ENCODE peak calls at places on chromosomes 4 and X, in eight cellular contexts. One of them, this sample, is unnamed.

GRCh38 chrX:105564536-105564935 is 257.8 kb upstream of the NRK start:
- DNase-seq in GM20000: no peak
- DNase-seq in SK-N-SH: no peak
- DNase-seq in GM03348: no peak
- DNase-seq in stimulated activated CD4-positive, alpha-beta T cell treated with anti-CD3 and anti-CD28 coated beads, Interleukin-15, amount 100 ng/mL, for 1 hour: no peak
- DNase-seq in CD8-positive, alpha-beta T cell: no peak
- DNase-seq in iPS-NIHi11: no peak
- DNase-seq in nephron progenitor cell: no peak
- DNase-seq in this sample: no peak

GRCh38 chr4:168710353-168710946 is 213.6 kb downstream of the PALLD start:
- DNase-seq in GM20000: peak; percentile 31
- DNase-seq in SK-N-SH: peak; percentile 22
- DNase-seq in GM03348: peak; percentile 58
- DNase-seq in stimulated activated CD4-positive, alpha-beta T cell treated with anti-CD3 and anti-CD28 coated beads, Interleukin-15, amount 100 ng/mL, for 1 hour: no peak
- DNase-seq in CD8-positive, alpha-beta T cell: no peak
- DNase-seq in iPS-NIHi11: peak; percentile 60
- DNase-seq in nephron progenitor cell: no peak
- DNase-seq in this sample: no peak

GRCh38 chrX:105331244-105331643 is 110.8 kb upstream of the TEX13A start:
- DNase-seq in GM20000: no peak
- DNase-seq in SK-N-SH: no peak
- DNase-seq in GM03348: no peak
- DNase-seq in stimulated activated CD4-positive, alpha-beta T cell treated with anti-CD3 and anti-CD28 coated beads, Interleukin-15, amount 100 ng/mL, for 1 hour: no peak
- DNase-seq in CD8-positive, alpha-beta T cell: no peak
- DNase-seq in iPS-NIHi11: no peak
- DNase-seq in nephron progenitor cell: no peak
- DNase-seq in this sample: no peak

GRCh38 chrX:119181491-119181890 is 53.9 kb upstream of the KIAA1210 start:
- DNase-seq in GM20000: no peak
- DNase-seq in SK-N-SH: no peak
- DNase-seq in GM03348: no peak
- DNase-seq in stimulated activated CD4-positive, alpha-beta T cell treated with anti-CD3 and anti-CD28 coated beads, Interleukin-15, amount 100 ng/mL, for 1 hour: no peak
- DNase-seq in CD8-positive, alpha-beta T cell: no peak
- DNase-seq in iPS-NIHi11: peak; percentile 26
- DNase-seq in nephron progenitor cell: no peak
- DNase-seq in this sample: no peak

GRCh38 chrX:40434443-40434842 is 146.3 kb upstream of the ATP6AP2 start:
- DNase-seq in GM20000: no peak
- DNase-seq in SK-N-SH: no peak
- DNase-seq in GM03348: no peak
- DNase-seq in stimulated activated CD4-positive, alpha-beta T cell treated with anti-CD3 and anti-CD28 coated beads, Interleukin-15, amount 100 ng/mL, for 1 hour: no peak
- DNase-seq in CD8-positive, alpha-beta T cell: no peak
- DNase-seq in iPS-NIHi11: no peak
- DNase-seq in nephron progenitor cell: no peak
- DNase-seq in this sample: no peak

GRCh38 chr4:81369898-81370297 is 101.8 kb downstream of the RASGEF1B start:
- DNase-seq in GM20000: no peak
- DNase-seq in SK-N-SH: no peak
- DNase-seq in GM03348: no peak
- DNase-seq in stimulated activated CD4-positive, alpha-beta T cell treated with anti-CD3 and anti-CD28 coated beads, Interleukin-15, amount 100 ng/mL, for 1 hour: no peak
- DNase-seq in CD8-positive, alpha-beta T cell: no peak
- DNase-seq in iPS-NIHi11: no peak
- DNase-seq in nephron progenitor cell: no peak
- DNase-seq in this sample: no peak

GRCh38 chrX:97740886-97741285 is 857.2 kb downstream of the RPA4 start:
- DNase-seq in GM20000: no peak
- DNase-seq in SK-N-SH: no peak
- DNase-seq in GM03348: no peak
- DNase-seq in stimulated activated CD4-positive, alpha-beta T cell treated with anti-CD3 and anti-CD28 coated beads, Interleukin-15, amount 100 ng/mL, for 1 hour: no peak
- DNase-seq in CD8-positive, alpha-beta T cell: no peak
- DNase-seq in iPS-NIHi11: no peak
- DNase-seq in nephron progenitor cell: no peak
- DNase-seq in this sample: no peak

GRCh38 chr4:16597829-16598228 is 300.6 kb downstream of the LDB2 start:
- DNase-seq in GM20000: no peak
- DNase-seq in SK-N-SH: no peak
- DNase-seq in GM03348: no peak
- DNase-seq in stimulated activated CD4-positive, alpha-beta T cell treated with anti-CD3 and anti-CD28 coated beads, Interleukin-15, amount 100 ng/mL, for 1 hour: no peak
- DNase-seq in CD8-positive, alpha-beta T cell: no peak
- DNase-seq in iPS-NIHi11: no peak
- DNase-seq in nephron progenitor cell: no peak
- DNase-seq in this sample: no peak

GRCh38 chr4:30722916-30723270 is 2.7 kb downstream of the PCDH7 start:
- DNase-seq in GM20000: peak; percentile 15
- DNase-seq in SK-N-SH: peak; percentile 14
- DNase-seq in GM03348: no peak
- DNase-seq in stimulated activated CD4-positive, alpha-beta T cell treated with anti-CD3 and anti-CD28 coated beads, Interleukin-15, amount 100 ng/mL, for 1 hour: no peak
- DNase-seq in CD8-positive, alpha-beta T cell: no peak
- DNase-seq in iPS-NIHi11: no peak
- DNase-seq in nephron progenitor cell: peak; percentile 20
- DNase-seq in this sample: no peak

GRCh38 chr4:36241771-36242170 is 2.5 kb downstream of the ARAP2 start:
- DNase-seq in GM20000: peak; percentile 65
- DNase-seq in SK-N-SH: no peak
- DNase-seq in GM03348: no peak
- DNase-seq in stimulated activated CD4-positive, alpha-beta T cell treated with anti-CD3 and anti-CD28 coated beads, Interleukin-15, amount 100 ng/mL, for 1 hour: no peak
- DNase-seq in CD8-positive, alpha-beta T cell: no peak
- DNase-seq in iPS-NIHi11: no peak
- DNase-seq in nephron progenitor cell: no peak
- DNase-seq in this sample: no peak

GRCh38 chr4:113745724-113746123 is 15.8 kb downstream of the CAMK2D start:
- DNase-seq in GM20000: no peak
- DNase-seq in SK-N-SH: no peak
- DNase-seq in GM03348: no peak
- DNase-seq in stimulated activated CD4-positive, alpha-beta T cell treated with anti-CD3 and anti-CD28 coated beads, Interleukin-15, amount 100 ng/mL, for 1 hour: no peak
- DNase-seq in CD8-positive, alpha-beta T cell: no peak
- DNase-seq in iPS-NIHi11: no peak
- DNase-seq in nephron progenitor cell: no peak
- DNase-seq in this sample: no peak

GRCh38 chr4:94399721-94400120 is 52.0 kb upstream of the PDLIM5 start:
- DNase-seq in GM20000: no peak
- DNase-seq in SK-N-SH: no peak
- DNase-seq in GM03348: no peak
- DNase-seq in stimulated activated CD4-positive, alpha-beta T cell treated with anti-CD3 and anti-CD28 coated beads, Interleukin-15, amount 100 ng/mL, for 1 hour: no peak
- DNase-seq in CD8-positive, alpha-beta T cell: no peak
- DNase-seq in iPS-NIHi11: no peak
- DNase-seq in nephron progenitor cell: no peak
- DNase-seq in this sample: no peak

GRCh38 chrX:38513087-38513742 is 48.1 kb upstream of the TSPAN7 start:
- DNase-seq in GM20000: no peak
- DNase-seq in SK-N-SH: no peak
- DNase-seq in GM03348: no peak
- DNase-seq in stimulated activated CD4-positive, alpha-beta T cell treated with anti-CD3 and anti-CD28 coated beads, Interleukin-15, amount 100 ng/mL, for 1 hour: no peak
- DNase-seq in CD8-positive, alpha-beta T cell: no peak
- DNase-seq in iPS-NIHi11: no peak
- DNase-seq in nephron progenitor cell: no peak
- DNase-seq in this sample: no peak

GRCh38 chrX:136147320-136147901 is at the start of gene FHL1:
- DNase-seq in GM20000: peak; percentile 68
- DNase-seq in SK-N-SH: peak; percentile 90
- DNase-seq in GM03348: peak; percentile 74
- DNase-seq in stimulated activated CD4-positive, alpha-beta T cell treated with anti-CD3 and anti-CD28 coated beads, Interleukin-15, amount 100 ng/mL, for 1 hour: peak; percentile 23
- DNase-seq in CD8-positive, alpha-beta T cell: no peak
- DNase-seq in iPS-NIHi11: peak; percentile 70
- DNase-seq in nephron progenitor cell: peak; percentile 72
- DNase-seq in this sample: peak; percentile 24

GRCh38 chr4:158302076-158302866 is 92.0 kb downstream of the TMEM144 start:
- DNase-seq in GM20000: no peak
- DNase-seq in SK-N-SH: no peak
- DNase-seq in GM03348: peak; percentile 69
- DNase-seq in stimulated activated CD4-positive, alpha-beta T cell treated with anti-CD3 and anti-CD28 coated beads, Interleukin-15, amount 100 ng/mL, for 1 hour: no peak
- DNase-seq in CD8-positive, alpha-beta T cell: no peak
- DNase-seq in iPS-NIHi11: no peak
- DNase-seq in nephron progenitor cell: no peak
- DNase-seq in this sample: no peak

GRCh38 chr4:139933541-139933940 is 220.4 kb downstream of the MAML3 start:
- DNase-seq in GM20000: no peak
- DNase-seq in SK-N-SH: no peak
- DNase-seq in GM03348: no peak
- DNase-seq in stimulated activated CD4-positive, alpha-beta T cell treated with anti-CD3 and anti-CD28 coated beads, Interleukin-15, amount 100 ng/mL, for 1 hour: no peak
- DNase-seq in CD8-positive, alpha-beta T cell: no peak
- DNase-seq in iPS-NIHi11: no peak
- DNase-seq in nephron progenitor cell: no peak
- DNase-seq in this sample: no peak

GRCh38 chr4:186078977-186079697 is 10.2 kb downstream of the TLR3 start:
- DNase-seq in GM20000: no peak
- DNase-seq in SK-N-SH: no peak
- DNase-seq in GM03348: no peak
- DNase-seq in stimulated activated CD4-positive, alpha-beta T cell treated with anti-CD3 and anti-CD28 coated beads, Interleukin-15, amount 100 ng/mL, for 1 hour: no peak
- DNase-seq in CD8-positive, alpha-beta T cell: no peak
- DNase-seq in iPS-NIHi11: peak; percentile 26
- DNase-seq in nephron progenitor cell: peak; percentile 26
- DNase-seq in this sample: no peak

GRCh38 chr4:83217721-83218522 is 66.7 kb downstream of the COQ2 start:
- DNase-seq in GM20000: peak; percentile 72
- DNase-seq in SK-N-SH: no peak
- DNase-seq in GM03348: no peak
- DNase-seq in stimulated activated CD4-positive, alpha-beta T cell treated with anti-CD3 and anti-CD28 coated beads, Interleukin-15, amount 100 ng/mL, for 1 hour: peak; percentile 30
- DNase-seq in CD8-positive, alpha-beta T cell: peak; percentile 35
- DNase-seq in iPS-NIHi11: no peak
- DNase-seq in nephron progenitor cell: no peak
- DNase-seq in this sample: peak; percentile 42

GRCh38 chr4:176792348-176793059 is at the start of gene VEGFC:
- DNase-seq in GM20000: peak; percentile 62
- DNase-seq in SK-N-SH: peak; percentile 79
- DNase-seq in GM03348: peak; percentile 86
- DNase-seq in stimulated activated CD4-positive, alpha-beta T cell treated with anti-CD3 and anti-CD28 coated beads, Interleukin-15, amount 100 ng/mL, for 1 hour: no peak
- DNase-seq in CD8-positive, alpha-beta T cell: no peak
- DNase-seq in iPS-NIHi11: peak; percentile 82
- DNase-seq in nephron progenitor cell: peak; percentile 80
- DNase-seq in this sample: no peak

GRCh38 chr4:174538123-174538875 is 16.0 kb upstream of the HPGD start:
- DNase-seq in GM20000: peak; percentile 43
- DNase-seq in SK-N-SH: no peak
- DNase-seq in GM03348: no peak
- DNase-seq in stimulated activated CD4-positive, alpha-beta T cell treated with anti-CD3 and anti-CD28 coated beads, Interleukin-15, amount 100 ng/mL, for 1 hour: no peak
- DNase-seq in CD8-positive, alpha-beta T cell: no peak
- DNase-seq in iPS-NIHi11: no peak
- DNase-seq in nephron progenitor cell: no peak
- DNase-seq in this sample: no peak

GRCh38 chr4:120070191-120070590 is 3.5 kb upstream of the MAD2L1 start:
- DNase-seq in GM20000: no peak
- DNase-seq in SK-N-SH: no peak
- DNase-seq in GM03348: no peak
- DNase-seq in stimulated activated CD4-positive, alpha-beta T cell treated with anti-CD3 and anti-CD28 coated beads, Interleukin-15, amount 100 ng/mL, for 1 hour: no peak
- DNase-seq in CD8-positive, alpha-beta T cell: no peak
- DNase-seq in iPS-NIHi11: no peak
- DNase-seq in nephron progenitor cell: no peak
- DNase-seq in this sample: no peak

GRCh38 chrX:154378059-154378798 is 866 bp upstream of the EMD start:
- DNase-seq in GM20000: peak; percentile 89
- DNase-seq in SK-N-SH: peak; percentile 85
- DNase-seq in GM03348: no peak
- DNase-seq in stimulated activated CD4-positive, alpha-beta T cell treated with anti-CD3 and anti-CD28 coated beads, Interleukin-15, amount 100 ng/mL, for 1 hour: peak; percentile 21
- DNase-seq in CD8-positive, alpha-beta T cell: peak; percentile 90
- DNase-seq in iPS-NIHi11: no peak
- DNase-seq in nephron progenitor cell: no peak
- DNase-seq in this sample: no peak

GRCh38 chr4:102388636-102389035 is 43.4 kb upstream of the SLC39A8 start:
- DNase-seq in GM20000: no peak
- DNase-seq in SK-N-SH: no peak
- DNase-seq in GM03348: no peak
- DNase-seq in stimulated activated CD4-positive, alpha-beta T cell treated with anti-CD3 and anti-CD28 coated beads, Interleukin-15, amount 100 ng/mL, for 1 hour: no peak
- DNase-seq in CD8-positive, alpha-beta T cell: no peak
- DNase-seq in iPS-NIHi11: no peak
- DNase-seq in nephron progenitor cell: no peak
- DNase-seq in this sample: no peak

GRCh38 chr4:2849267-2850140 is 5.9 kb downstream of the ADD1 start:
- DNase-seq in GM20000: no peak
- DNase-seq in SK-N-SH: no peak
- DNase-seq in GM03348: no peak
- DNase-seq in stimulated activated CD4-positive, alpha-beta T cell treated with anti-CD3 and anti-CD28 coated beads, Interleukin-15, amount 100 ng/mL, for 1 hour: no peak
- DNase-seq in CD8-positive, alpha-beta T cell: no peak
- DNase-seq in iPS-NIHi11: no peak
- DNase-seq in nephron progenitor cell: no peak
- DNase-seq in this sample: no peak

GRCh38 chr4:65538571-65538970 is 131.7 kb downstream of the EPHA5 start:
- DNase-seq in GM20000: no peak
- DNase-seq in SK-N-SH: no peak
- DNase-seq in GM03348: no peak
- DNase-seq in stimulated activated CD4-positive, alpha-beta T cell treated with anti-CD3 and anti-CD28 coated beads, Interleukin-15, amount 100 ng/mL, for 1 hour: no peak
- DNase-seq in CD8-positive, alpha-beta T cell: no peak
- DNase-seq in iPS-NIHi11: no peak
- DNase-seq in nephron progenitor cell: no peak
- DNase-seq in this sample: no peak

GRCh38 chr4:139595989-139596679 is 40.1 kb upstream of the SETD7 start:
- DNase-seq in GM20000: no peak
- DNase-seq in SK-N-SH: no peak
- DNase-seq in GM03348: peak; percentile 55
- DNase-seq in stimulated activated CD4-positive, alpha-beta T cell treated with anti-CD3 and anti-CD28 coated beads, Interleukin-15, amount 100 ng/mL, for 1 hour: no peak
- DNase-seq in CD8-positive, alpha-beta T cell: no peak
- DNase-seq in iPS-NIHi11: no peak
- DNase-seq in nephron progenitor cell: no peak
- DNase-seq in this sample: no peak

GRCh38 chrX:69285401-69285871 is 120.2 kb upstream of the PJA1 start:
- DNase-seq in GM20000: no peak
- DNase-seq in SK-N-SH: peak; percentile 32
- DNase-seq in GM03348: peak; percentile 31
- DNase-seq in stimulated activated CD4-positive, alpha-beta T cell treated with anti-CD3 and anti-CD28 coated beads, Interleukin-15, amount 100 ng/mL, for 1 hour: no peak
- DNase-seq in CD8-positive, alpha-beta T cell: no peak
- DNase-seq in iPS-NIHi11: no peak
- DNase-seq in nephron progenitor cell: no peak
- DNase-seq in this sample: no peak

GRCh38 chr4:2371765-2372487 is 46.5 kb downstream of the ZFYVE28 start:
- DNase-seq in GM20000: no peak
- DNase-seq in SK-N-SH: no peak
- DNase-seq in GM03348: no peak
- DNase-seq in stimulated activated CD4-positive, alpha-beta T cell treated with anti-CD3 and anti-CD28 coated beads, Interleukin-15, amount 100 ng/mL, for 1 hour: no peak
- DNase-seq in CD8-positive, alpha-beta T cell: no peak
- DNase-seq in iPS-NIHi11: no peak
- DNase-seq in nephron progenitor cell: no peak
- DNase-seq in this sample: no peak

GRCh38 chr4:67162692-67163091 is 382.6 kb downstream of the CENPC start:
- DNase-seq in GM20000: no peak
- DNase-seq in SK-N-SH: no peak
- DNase-seq in GM03348: no peak
- DNase-seq in stimulated activated CD4-positive, alpha-beta T cell treated with anti-CD3 and anti-CD28 coated beads, Interleukin-15, amount 100 ng/mL, for 1 hour: no peak
- DNase-seq in CD8-positive, alpha-beta T cell: no peak
- DNase-seq in iPS-NIHi11: no peak
- DNase-seq in nephron progenitor cell: no peak
- DNase-seq in this sample: no peak

GRCh38 chrX:1093586-1094538 is 118.6 kb downstream of the CRLF2 start:
- DNase-seq in GM20000: no peak
- DNase-seq in SK-N-SH: no peak
- DNase-seq in GM03348: no peak
- DNase-seq in stimulated activated CD4-positive, alpha-beta T cell treated with anti-CD3 and anti-CD28 coated beads, Interleukin-15, amount 100 ng/mL, for 1 hour: no peak
- DNase-seq in CD8-positive, alpha-beta T cell: no peak
- DNase-seq in iPS-NIHi11: no peak
- DNase-seq in nephron progenitor cell: no peak
- DNase-seq in this sample: no peak

GRCh38 chrX:39725928-39726619 is 371.7 kb downstream of the BCOR start:
- DNase-seq in GM20000: no peak
- DNase-seq in SK-N-SH: peak; percentile 24
- DNase-seq in GM03348: peak; percentile 80
- DNase-seq in stimulated activated CD4-positive, alpha-beta T cell treated with anti-CD3 and anti-CD28 coated beads, Interleukin-15, amount 100 ng/mL, for 1 hour: no peak
- DNase-seq in CD8-positive, alpha-beta T cell: no peak
- DNase-seq in iPS-NIHi11: no peak
- DNase-seq in nephron progenitor cell: no peak
- DNase-seq in this sample: no peak

GRCh38 chr4:40924096-40924792 is 174.5 kb downstream of the NSUN7 start:
- DNase-seq in GM20000: peak; percentile 76
- DNase-seq in SK-N-SH: peak; percentile 83
- DNase-seq in GM03348: peak; percentile 89
- DNase-seq in stimulated activated CD4-positive, alpha-beta T cell treated with anti-CD3 and anti-CD28 coated beads, Interleukin-15, amount 100 ng/mL, for 1 hour: peak; percentile 10
- DNase-seq in CD8-positive, alpha-beta T cell: peak; percentile 29
- DNase-seq in iPS-NIHi11: peak; percentile 74
- DNase-seq in nephron progenitor cell: peak; percentile 83
- DNase-seq in this sample: peak; percentile 31

GRCh38 chr4:790466-790820 is 35.5 kb downstream of the CPLX1 start:
- DNase-seq in GM20000: no peak
- DNase-seq in SK-N-SH: no peak
- DNase-seq in GM03348: no peak
- DNase-seq in stimulated activated CD4-positive, alpha-beta T cell treated with anti-CD3 and anti-CD28 coated beads, Interleukin-15, amount 100 ng/mL, for 1 hour: no peak
- DNase-seq in CD8-positive, alpha-beta T cell: no peak
- DNase-seq in iPS-NIHi11: no peak
- DNase-seq in nephron progenitor cell: no peak
- DNase-seq in this sample: no peak

GRCh38 chr4:17765514-17766286 is 15.7 kb downstream of the FAM184B start:
- DNase-seq in GM20000: no peak
- DNase-seq in SK-N-SH: no peak
- DNase-seq in GM03348: no peak
- DNase-seq in stimulated activated CD4-positive, alpha-beta T cell treated with anti-CD3 and anti-CD28 coated beads, Interleukin-15, amount 100 ng/mL, for 1 hour: no peak
- DNase-seq in CD8-positive, alpha-beta T cell: no peak
- DNase-seq in iPS-NIHi11: no peak
- DNase-seq in nephron progenitor cell: no peak
- DNase-seq in this sample: no peak

This sample was measured in activated T-helper 1 cell treated with anti-CD3 and anti-CD28 coated beads, Interleukin-2, amount 50 U/mL, for 16 hours.